ENCODE peak calls at places on chromosomes 6 and 20, in ten cellular contexts. K, L, O, I, H, X, R, Q, Y and E are unnamed samples.
A peak's percentile ranks its signal among the peaks of the same experiment; 100 is the strongest.

GRCh38 chr20:61184194-61184593 is 67.9 kb upstream of the CDH4 start:
- DNase-seq in X (no peak), L (no peak), H (peak; percentile 44), O (no peak), Y (no peak), I (no peak), K (no peak), Q (no peak), R (peak; percentile 29), E (no peak)

GRCh38 chr6:105209950-105210706 is 30.3 kb upstream of the POPDC3 start:
- DNase-seq in L (no peak), K (no peak), Q (no peak), X (peak; percentile 80), I (peak; percentile 65), Y (no peak), H (no peak), R (peak; percentile 77), O (no peak), E (no peak)

GRCh38 chr20:8310618-8311017 is 178.6 kb downstream of the PLCB1 start:
- DNase-seq in L (no peak), Q (no peak), X (no peak), R (no peak), I (no peak), O (no peak), K (no peak), H (no peak), Y (no peak), E (no peak)

GRCh38 chr20:43667341-43668132 is 623 bp downstream of the MYBL2 start:
- DNase-seq in K (peak; percentile 78), H (peak; percentile 45), X (no peak), Y (no peak), Q (peak; percentile 25), I (no peak), O (no peak), R (no peak), L (no peak), E (no peak)

GRCh38 chr6:74318738-74319137 is 622.7 kb downstream of the CD109 start:
- DNase-seq in K (no peak), Q (no peak), I (no peak), L (no peak), X (no peak), R (no peak), H (no peak), Y (no peak), O (no peak), E (no peak)

GRCh38 chr6:154766993-154767392 is 33.8 kb downstream of the SCAF8 start:
- DNase-seq in R (no peak), H (no peak), O (peak; percentile 46), L (no peak), X (no peak), Q (no peak), K (no peak), Y (no peak), I (no peak), E (no peak)

GRCh38 chr6:157741889-157742615 is 81.0 kb upstream of the SNX9 start:
- DNase-seq in R (no peak), Q (no peak), K (no peak), I (peak; percentile 55), X (peak; percentile 54), Y (no peak), H (no peak), O (no peak), L (peak; percentile 59), E (no peak)

GRCh38 chr6:3876866-3877265 is 27.7 kb downstream of the FAM50B start:
- DNase-seq in H (no peak), R (no peak), O (no peak), K (no peak), L (no peak), Y (no peak), Q (no peak), X (peak; percentile 53), I (no peak), E (no peak)

GRCh38 chr20:33835773-33836172 is 24.6 kb downstream of the CHMP4B start:
- DNase-seq in X (peak; percentile 62), Y (no peak), K (no peak), L (no peak), I (no peak), R (no peak), H (no peak), Q (no peak), O (no peak), E (no peak)

GRCh38 chr6:13014551-13015378 is 298.2 kb downstream of the PHACTR1 start:
- DNase-seq in X (no peak), R (peak; percentile 13), O (no peak), H (peak; percentile 62), Y (no peak), K (peak; percentile 78), Q (no peak), I (no peak), L (no peak), E (no peak)

GRCh38 chr6:1395941-1396908 is 6.8 kb downstream of the FOXF2 start:
- DNase-seq in I (no peak), L (no peak), X (peak; percentile 24), Y (no peak), R (no peak), O (no peak), Q (no peak), H (no peak), K (no peak), E (no peak)

DNA sequence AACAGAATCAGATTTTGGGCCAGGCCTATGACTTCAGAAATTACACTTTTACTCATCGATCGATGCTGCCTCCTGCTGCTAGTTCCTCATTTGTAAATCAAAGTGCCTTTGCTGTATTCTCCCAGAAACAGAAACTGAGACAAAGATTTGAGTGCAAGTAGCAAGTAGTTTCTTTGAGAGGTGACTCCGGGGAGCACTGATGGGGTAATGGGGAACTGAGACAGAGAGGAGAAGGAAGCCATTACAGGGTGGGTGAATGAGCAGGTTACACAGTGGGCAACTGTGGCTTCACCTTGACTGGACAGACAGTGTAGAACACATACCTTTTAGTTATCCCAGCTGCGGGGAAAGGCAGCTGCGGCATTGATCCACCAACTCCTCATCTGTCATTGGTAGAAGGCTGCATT is 9.7 kb upstream of the CD40 start:
- DNase-seq in Y (no peak), L (no peak), O (no peak), I (no peak), K (no peak), R (no peak), Q (no peak), H (no peak), X (no peak), E (no peak)
- TF ChIP-seq CTCF in Y (no peak), L (no peak), O (no peak), I (no peak), K (no peak), R (no peak), Q (no peak), H (no peak), X (no peak), E (no peak)

DNA sequence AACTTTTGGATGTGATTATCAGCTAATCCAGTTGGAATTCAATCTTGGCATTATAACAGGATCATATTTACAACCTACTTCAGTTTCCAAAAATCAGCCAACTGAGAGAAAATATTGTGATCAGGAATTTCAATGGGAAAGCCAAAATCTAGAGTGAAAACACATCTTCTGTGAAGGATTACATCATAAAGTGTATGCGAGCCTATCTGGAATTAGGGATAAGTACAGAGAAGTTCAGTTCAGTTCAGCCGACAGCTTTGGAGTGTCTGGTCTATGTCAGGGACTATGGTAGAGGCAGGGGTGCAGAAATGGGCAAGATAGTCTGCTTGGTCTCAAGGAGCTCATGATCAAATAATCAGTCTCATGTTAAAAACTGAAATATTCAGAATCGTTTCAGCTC is 12.3 kb upstream of the PRIM2 start:
- DNase-seq in Y (no peak), X (no peak), O (no peak), K (no peak), L (no peak), Q (no peak), R (no peak), I (no peak), H (no peak), E (no peak)
- H3K4me3 ChIP-seq in Y (no peak overlapping the region), X (no peak overlapping the region), O (no peak overlapping the region), K (no peak overlapping the region), L (no peak overlapping the region), Q (no peak overlapping the region), R (no peak overlapping the region), I (no peak overlapping the region), H (no peak overlapping the region), E (no peak overlapping the region)

DNA sequence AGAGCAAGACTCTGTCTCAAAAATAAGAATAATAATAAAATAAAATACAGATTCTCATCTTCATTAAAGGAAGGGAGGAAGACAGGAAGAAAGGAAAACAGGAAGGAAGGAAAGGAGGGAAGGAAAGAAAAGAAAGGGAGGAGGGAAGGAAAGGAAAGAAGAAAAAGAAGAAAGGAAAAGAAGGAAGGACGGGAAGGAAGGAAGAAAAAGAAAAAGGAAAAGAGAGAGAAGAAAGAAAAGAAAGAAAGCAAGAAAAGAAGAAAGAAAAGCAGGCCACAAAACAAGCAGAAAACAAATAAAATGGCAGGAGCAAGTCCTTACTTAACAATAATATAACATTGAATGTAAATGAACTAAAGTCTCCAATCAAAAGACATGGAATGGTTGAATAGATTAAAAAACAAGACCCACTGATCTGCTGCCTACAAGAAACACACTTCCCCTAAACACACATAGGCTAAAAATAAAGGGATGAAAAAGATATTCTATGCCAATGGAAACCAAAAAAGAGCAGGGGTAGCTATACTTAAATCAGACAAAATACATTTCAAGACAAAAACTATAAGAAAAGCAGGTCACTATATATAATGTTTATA is 60.4 kb downstream of the ZFP64 start:
- DNase-seq in H (no peak), X (no peak), I (no peak), L (no peak), Y (no peak), Q (no peak), O (no peak), K (no peak), R (no peak), E (no peak)
- TF ChIP-seq CTCF in H (no peak), X (no peak), I (no peak), L (no peak), Y (no peak), Q (no peak), O (no peak), K (no peak), R (no peak), E (no peak)

GRCh38 chr6:79868098-79868722 is 79.1 kb downstream of the ELOVL4 start:
- DNase-seq in H (no peak), Q (no peak), Y (no peak), X (peak; percentile 76), L (no peak), K (peak; percentile 68), I (peak; percentile 87), O (peak; percentile 59), R (peak; percentile 77), E (peak; percentile 69)
- H3K4me3 ChIP-seq in H (no peak overlapping the region), Q (peak overlapping the region; percentile 16), Y (no peak overlapping the region), X (no peak overlapping the region), L (no peak overlapping the region), K (peak overlapping the region; percentile 49), I (peak overlapping the region; percentile 42), O (peak overlapping the region; percentile 36), R (peak overlapping the region; percentile 16), E (no peak overlapping the region)

GRCh38 chr6:116008470-116009229 is 52.0 kb downstream of the FRK start:
- DNase-seq in Y (no peak), K (no peak), H (no peak), L (peak; percentile 46), I (peak; percentile 64), O (no peak), X (peak; percentile 74), Q (no peak), R (peak; percentile 50), E (peak; percentile 10)
- TF ChIP-seq CTCF in Y (no peak), K (no peak), H (no peak), L (no peak), I (no peak), O (no peak), X (no peak), Q (no peak), R (no peak), E (no peak)